ENCODE peak calls at places on chromosomes 3 and 15, in seven cellular contexts. U is fibroblast of lung, X is neuronal stem cell, Q is mesenchymal stem cell, N is GM23338, A is HCT116, H is H9. G is an unnamed sample.

GRCh38 chr3:47017504-47018268 is 38.2 kb downstream of the NBEAL2 start:
- DNase-seq in A (no peak), Q (peak), H (peak), X (no peak), U (peak), N (peak), G (no peak)

GRCh38 chr3:36648241-36649034 is 115.9 kb downstream of the DCLK3 start:
- DNase-seq in X (no peak), Q (peak), U (peak), H (no peak), N (no peak), A (peak), G (no peak)

GRCh38 chr15:28246605-28247004 is 75.4 kb downstream of the HERC2 start:
- DNase-seq in N (no peak), Q (no peak), U (no peak), A (no peak), H (no peak), X (no peak), G (no peak)

GRCh38 chr3:161890147-161890625 is 393.6 kb downstream of the OTOL1 start:
- DNase-seq in N (no peak), U (peak), H (no peak), X (no peak), A (peak), Q (peak), G (peak)

GRCh38 chr15:78177447-78177873 is 28.3 kb downstream of the IDH3A start:
- DNase-seq in N (peak), X (peak), H (peak), A (peak), Q (peak), U (peak), G (peak)

GRCh38 chr3:53715815-53716483 is 130.3 kb downstream of the CHDH start:
- DNase-seq in U (peak), H (no peak), N (no peak), A (no peak), X (no peak), Q (no peak), G (no peak)

GRCh38 chr3:165642761-165643432 is 194.3 kb downstream of the BCHE start:
- DNase-seq in X (no peak), Q (peak), H (no peak), N (no peak), A (peak), U (peak), G (peak)

GRCh38 chr3:175433026-175433668 is 574.0 kb downstream of the NAALADL2 start:
- DNase-seq in U (peak), Q (peak), H (no peak), X (no peak), N (no peak), A (no peak), G (peak)

GRCh38 chr3:173529062-173529711 is 131.6 kb downstream of the NLGN1 start:
- DNase-seq in N (peak), H (peak), A (peak), Q (peak), U (peak), X (no peak), G (no peak)

GRCh38 chr15:40743921-40744809 is 10.9 kb downstream of the RMDN3 start:
- DNase-seq in Q (peak), X (no peak), H (no peak), N (peak), U (peak), A (no peak), G (no peak)

GRCh38 chr3:184345678-184346144 is 8.3 kb downstream of the FAM131A start:
- DNase-seq in X (peak), Q (peak), N (peak), U (peak), H (peak), A (peak), G (peak)

GRCh38 chr3:181210275-181210674 is 220.7 kb upstream of the DNAJC19 start:
- DNase-seq in U (peak), N (peak), H (no peak), A (peak), X (peak), Q (no peak), G (peak)

GRCh38 chr3:122493296-122493695 is 21.4 kb downstream of the KPNA1 start:
- DNase-seq in H (no peak), X (no peak), U (peak), A (no peak), N (no peak), Q (peak), G (no peak)

GRCh38 chr3:56894912-56895431 is 93.2 kb upstream of the ARHGEF3 start:
- DNase-seq in X (no peak), Q (peak), A (no peak), N (no peak), U (peak), H (no peak), G (no peak)

GRCh38 chr15:54365001-54365400 is 386.8 kb downstream of the UNC13C start:
- DNase-seq in U (no peak), Q (no peak), H (no peak), X (no peak), N (no peak), A (no peak), G (no peak)

GRCh38 chr3:45537960-45538640 is 56.5 kb upstream of the LIMD1 start:
- DNase-seq in N (no peak), A (no peak), U (peak), X (no peak), H (no peak), Q (no peak), G (peak)

GRCh38 chr3:66476852-66477381 is 23.9 kb downstream of the LRIG1 start:
- DNase-seq in U (no peak), H (no peak), X (no peak), A (no peak), N (no peak), Q (no peak), G (no peak)

GRCh38 chr15:56428821-56429458 is 36.0 kb downstream of the MNS1 start:
- DNase-seq in H (no peak), U (peak), N (peak), Q (peak), X (peak), A (peak), G (peak)

GRCh38 chr3:180467177-180467576 is 134.8 kb upstream of the TTC14 start:
- DNase-seq in U (peak), X (no peak), N (no peak), Q (no peak), H (no peak), A (no peak), G (no peak)

GRCh38 chr3:153290278-153291015 is 128.4 kb downstream of the RAP2B start:
- DNase-seq in N (no peak), Q (peak), X (no peak), A (no peak), H (no peak), U (no peak), G (peak)

GRCh38 chr15:25170113-25170731 is 215.4 kb downstream of the SNRPN start:
- DNase-seq in N (no peak), A (no peak), Q (no peak), X (no peak), U (no peak), H (peak), G (no peak)

GRCh38 chr3:149367021-149367840 is 10.2 kb downstream of the TM4SF1 start:
- DNase-seq in X (no peak), A (peak), H (no peak), U (peak), N (peak), Q (peak), G (peak)

GRCh38 chr3:182241777-182242556 is 530.2 kb downstream of the SOX2 start:
- DNase-seq in H (no peak), Q (peak), U (peak), X (peak), N (no peak), A (no peak), G (peak)

GRCh38 chr15:84880822-84881519 is 3.5 kb upstream of the SLC28A1 start:
- DNase-seq in Q (no peak), X (no peak), U (no peak), A (no peak), H (no peak), N (no peak), G (no peak)
- H2AFZ ChIP-seq in Q (no peak), X (no peak), U (no peak), A (no peak), H (no peak), N (no peak), G (no peak)

GRCh38 chr3:25664810-25665645 is at the start of gene TOP2B:
- DNase-seq in N (peak), U (peak), X (peak), A (peak), Q (peak), H (peak), G (peak)

GRCh38 chr3:25663324-25664065 is 1.2 kb downstream of the TOP2B start:
- DNase-seq in Q (peak), H (no peak), A (peak), X (peak), U (peak), N (peak), G (peak)

GRCh38 chr3:25662921-25663320 is 1.8 kb downstream of the TOP2B start:
- DNase-seq in X (no peak), A (no peak), N (no peak), Q (no peak), H (no peak), U (no peak), G (no peak)

GRCh38 chr3:25665646-25666136 is 984 bp upstream of the TOP2B start:
- DNase-seq in N (no peak), U (no peak), X (no peak), H (no peak), Q (no peak), A (no peak), G (no peak)

GRCh38 chr3:25664066-25664809 is 469 bp downstream of the TOP2B start:
- DNase-seq in X (peak), Q (peak), A (peak), U (peak), N (peak), H (peak), G (peak)
- H2AFZ ChIP-seq in X (peak), Q (peak), A (no peak), U (peak), N (no peak), H (no peak), G (peak)

DNA sequence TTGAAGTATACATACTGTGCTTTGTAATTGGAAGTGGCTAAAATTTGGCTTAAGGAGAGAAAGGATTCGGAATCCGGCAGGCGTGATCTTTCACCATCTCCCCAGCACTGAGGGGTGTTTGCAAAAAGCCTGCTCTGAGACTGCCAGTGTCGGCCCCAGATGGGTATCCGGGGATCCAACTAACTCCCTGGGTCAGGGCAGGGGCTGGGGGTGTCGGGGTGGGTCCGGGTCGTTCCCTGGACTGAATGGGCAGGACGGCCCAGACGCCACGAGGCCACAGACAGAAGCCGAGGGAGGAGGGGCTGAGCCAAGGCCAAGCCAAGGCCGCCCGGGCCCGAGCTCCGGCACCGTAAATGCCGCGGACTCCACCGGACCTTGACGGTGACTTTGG is 349 bp downstream of the PPIB start:
- DNase-seq in U (no peak), X (peak), A (no peak), N (no peak), H (no peak), Q (no peak), G (no peak)
- H2AFZ ChIP-seq in U (no peak), X (peak), A (no peak), N (peak), H (no peak), Q (peak), G (peak)

GRCh38 chr3:167456157-167456799 is 17.6 kb downstream of the SERPINI2 start:
- DNase-seq in A (no peak), X (no peak), U (no peak), Q (no peak), N (no peak), H (no peak), G (no peak)
- H2AFZ ChIP-seq in A (no peak), X (no peak), U (no peak), Q (no peak), N (no peak), H (no peak), G (no peak)

DNA sequence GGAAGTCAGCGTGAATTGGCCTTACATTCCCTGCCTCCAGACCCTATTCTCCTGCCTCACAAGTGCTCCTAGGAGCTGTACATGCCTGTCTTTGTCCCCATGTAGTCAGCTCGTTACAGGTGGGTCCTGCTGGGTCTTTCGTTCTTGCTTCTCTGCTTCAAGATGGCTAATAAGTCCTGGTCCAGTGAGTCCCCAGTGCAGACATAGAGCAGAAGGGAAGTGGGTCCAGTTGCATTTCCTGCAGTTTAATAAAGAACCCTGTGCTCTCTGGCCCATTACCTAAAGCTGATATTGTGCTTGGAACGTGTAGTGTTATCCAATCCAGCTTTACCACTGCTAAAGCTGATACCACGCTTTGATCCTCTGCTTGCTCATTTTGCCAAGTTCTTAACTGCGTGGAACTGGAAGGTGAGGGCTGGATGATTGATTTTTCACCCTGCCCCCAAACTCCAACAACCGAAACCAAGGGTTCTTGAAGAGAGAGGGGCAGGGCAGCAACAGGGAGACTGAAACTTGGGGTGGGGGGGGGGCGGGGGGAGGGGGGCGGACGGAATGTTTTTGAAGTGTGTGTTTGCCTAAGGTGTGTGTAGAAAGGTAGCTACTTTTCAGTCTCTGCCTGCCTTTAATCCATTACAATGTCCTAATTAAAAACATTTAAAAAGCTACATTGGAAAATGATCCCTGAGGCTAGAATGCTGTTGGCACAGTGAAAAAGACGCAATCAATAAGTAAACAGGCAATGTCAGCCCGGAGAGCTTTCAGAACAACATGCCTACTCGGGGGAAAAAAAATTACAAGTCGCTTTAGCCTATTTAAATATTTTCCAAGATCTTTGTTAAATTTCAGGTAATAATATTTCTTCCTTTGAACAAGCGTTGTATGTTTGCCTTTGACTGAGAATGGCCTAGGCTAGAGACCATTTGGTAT is 46.3 kb upstream of the CD47 start:
- DNase-seq in U (no peak), Q (no peak), H (no peak), X (no peak), A (no peak), N (peak), G (no peak)
- H2AFZ ChIP-seq in U (no peak), Q (no peak), H (peak), X (no peak), A (no peak), N (peak), G (no peak)

GRCh38 chr3:128548426-128549282 is 55.7 kb upstream of the GATA2 start:
- DNase-seq in U (peak), A (no peak), Q (no peak), N (no peak), H (no peak), X (no peak), G (peak)

GRCh38 chr3:128548011-128548410 is 55.0 kb upstream of the GATA2 start:
- DNase-seq in N (no peak), X (no peak), Q (no peak), A (no peak), U (no peak), H (no peak), G (peak)

GRCh38 chr3:128545120-128545752 is 52.2 kb upstream of the GATA2 start:
- DNase-seq in Q (no peak), N (no peak), H (no peak), A (no peak), U (no peak), X (no peak), G (no peak)

GRCh38 chr3:128547368-128547987 is 54.5 kb upstream of the GATA2 start:
- DNase-seq in A (no peak), X (no peak), N (no peak), H (no peak), U (peak), Q (no peak), G (no peak)

DNA sequence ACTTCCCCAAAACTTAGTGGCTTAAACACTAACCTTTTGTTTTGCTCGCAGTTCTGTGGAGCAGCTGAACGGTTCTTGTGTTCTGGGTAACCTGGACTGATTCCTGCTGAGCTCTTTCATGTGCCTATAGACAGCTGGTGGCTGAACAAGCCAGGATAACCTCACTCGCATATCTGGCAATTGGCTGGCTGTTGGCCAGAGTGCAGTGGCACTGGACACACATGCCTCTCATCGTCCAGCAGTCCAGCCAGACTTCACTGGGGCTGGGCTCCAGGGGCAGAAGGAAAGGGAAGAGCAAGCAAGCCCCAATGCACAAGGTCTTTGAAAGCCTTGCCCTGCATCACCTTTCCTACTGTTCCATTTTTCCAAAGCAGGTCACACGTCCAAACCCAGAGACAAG is 53.6 kb upstream of the GATA2 start:
- DNase-seq in H (no peak), U (no peak), Q (no peak), A (no peak), N (no peak), X (no peak), G (no peak)
- H2AFZ ChIP-seq in H (no peak), U (no peak), Q (no peak), A (no peak), N (no peak), X (no peak), G (no peak)

GRCh38 chr3:142152349-142152748 is 3.0 kb upstream of the TFDP2 start:
- DNase-seq in U (no peak), N (peak), Q (no peak), A (no peak), H (peak), X (no peak), G (no peak)
- H2AFZ ChIP-seq in U (no peak), N (no peak), Q (no peak), A (no peak), H (no peak), X (no peak), G (no peak)

GRCh38 chr15:101487060-101487459 is 2.4 kb downstream of the PCSK6 start:
- DNase-seq in U (no peak), X (no peak), N (no peak), Q (no peak), A (no peak), H (no peak), G (no peak)
- H2AFZ ChIP-seq in U (no peak), X (no peak), N (no peak), Q (no peak), A (no peak), H (no peak), G (no peak)

DNA sequence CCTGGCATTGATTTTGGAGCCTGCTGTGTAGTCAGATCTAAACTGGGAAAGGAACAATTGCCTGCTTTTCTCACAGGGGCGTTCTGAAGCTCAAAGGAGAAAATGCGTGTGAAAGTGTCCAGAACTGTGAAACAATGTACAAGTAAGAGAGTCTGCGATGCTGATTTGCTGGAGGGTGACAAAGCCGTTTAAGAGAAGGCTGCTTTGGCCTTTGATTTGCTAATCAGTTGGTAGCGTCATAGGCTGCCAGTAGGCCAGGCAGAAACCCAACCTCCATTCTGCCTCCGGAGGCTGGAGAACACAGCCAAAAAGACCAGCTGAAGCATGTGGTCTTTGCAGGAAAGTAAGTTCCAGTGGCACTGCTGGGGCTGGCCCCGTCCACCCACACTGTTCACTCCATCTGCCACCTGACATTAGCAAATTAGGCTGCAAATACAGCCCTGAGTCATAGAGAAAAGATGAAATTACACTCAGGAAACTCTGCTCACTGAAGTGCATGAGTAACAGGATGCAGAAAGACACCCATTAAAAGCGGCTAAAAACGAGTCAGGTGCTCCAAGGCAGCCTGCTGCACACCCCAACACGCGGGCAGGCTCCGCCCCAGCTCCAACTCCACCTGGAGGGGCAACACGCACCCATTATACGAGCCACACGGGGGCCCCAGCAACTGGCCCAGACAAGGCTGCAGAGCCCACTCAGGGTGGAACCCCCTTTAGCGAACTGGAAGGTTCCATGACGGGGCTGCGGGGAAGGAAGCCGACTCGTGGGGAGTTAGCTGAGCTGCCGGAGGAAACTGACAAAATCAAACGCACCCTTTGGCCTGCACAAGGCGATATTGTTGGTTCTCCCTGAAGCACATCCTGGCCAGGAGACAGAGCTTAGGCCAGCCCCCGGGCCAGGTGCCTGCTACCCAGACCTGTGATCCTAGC is 31.6 kb downstream of the ZDHHC19 start:
- DNase-seq in H (peak), N (peak), X (no peak), Q (no peak), U (peak), A (no peak), G (peak)
- H2AFZ ChIP-seq in H (no peak), N (peak), X (peak), Q (no peak), U (no peak), A (no peak), G (no peak)

G was measured in endothelial cell of umbilical vein.